ENCODE peak calls at places on chromosomes 16 and 17, in six cellular contexts. O is thoracic aorta, N is SK-N-SH, A is endothelial cell of umbilical vein, L is fibroblast of lung, C is cardiac muscle cell. F is an unnamed sample.
A peak's percentile ranks its signal among the peaks of the same experiment; 100 is the strongest.

GRCh38 chr16:87705780-87706277 is 60.0 kb downstream of the KLHDC4 start:
- DNase-seq in A (no peak), L (no peak), C (no peak), N (no peak), O (no peak), F (no peak)

GRCh38 chr17:49783051-49783715 is 5.3 kb upstream of the KAT7 start:
- DNase-seq in N (no peak), A (no peak), O (no peak), C (no peak), L (no peak), F (peak; percentile 32)

GRCh38 chr17:27379863-27380533 is 76.2 kb upstream of the KSR1 start:
- DNase-seq in C (peak; percentile 78), L (peak; percentile 38), A (peak; percentile 73), O (no peak), N (peak; percentile 80), F (peak; percentile 55)

GRCh38 chr17:37842401-37842800 is 81.8 kb upstream of the TBC1D3K start:
- DNase-seq in O (no peak), L (no peak), A (no peak), C (no peak), N (no peak), F (no peak)

GRCh38 chr17:46056800-46057304 is 57.8 kb downstream of the STH start:
- DNase-seq in N (no peak), A (peak; percentile 84), L (peak; percentile 77), C (peak; percentile 81), O (no peak), F (peak; percentile 72)

GRCh38 chr17:32491371-32492280 is 4.8 kb downstream of the CDK5R1 start:
- DNase-seq in O (no peak), N (peak; percentile 47), L (no peak), C (no peak), A (no peak), F (no peak)

GRCh38 chr17:11140028-11140427 is 101.0 kb upstream of the SHISA6 start:
- DNase-seq in L (no peak), O (no peak), C (no peak), A (no peak), N (no peak), F (no peak)

GRCh38 chr17:72034000-72034399 is 86.8 kb upstream of the SOX9 start:
- DNase-seq in C (no peak), A (no peak), O (no peak), N (no peak), L (no peak), F (no peak)

GRCh38 chr17:78935419-78936323 is 10.5 kb upstream of the TIMP2 start:
- DNase-seq in N (peak; percentile 97), C (peak; percentile 98), O (peak; percentile 61), A (peak; percentile 59), L (peak; percentile 99), F (peak; percentile 99)

GRCh38 chr17:58513391-58513912 is 986 bp downstream of the MTMR4 start:
- DNase-seq in L (no peak), C (no peak), O (no peak), N (peak; percentile 69), A (no peak), F (no peak)

GRCh38 chr16:77897038-77897437 is 108.7 kb downstream of the VAT1L start:
- DNase-seq in C (peak; percentile 67), N (peak; percentile 25), A (no peak), O (no peak), L (peak; percentile 92), F (peak; percentile 53)

GRCh38 chr17:74608511-74608910 is 15.0 kb downstream of the CD300E start:
- DNase-seq in N (no peak), A (no peak), C (no peak), O (no peak), L (no peak), F (no peak)

GRCh38 chr17:7405882-7406825 is 1.5 kb upstream of the NLGN2 start:
- DNase-seq in A (no peak), L (no peak), C (no peak), N (no peak), O (no peak), F (no peak)

GRCh38 chr16:87484487-87485331 is 8.1 kb downstream of the ZCCHC14 start:
- DNase-seq in N (no peak), A (peak; percentile 49), O (no peak), L (no peak), C (no peak), F (no peak)

GRCh38 chr16:24873028-24873427 is 27.3 kb downstream of the SLC5A11 start:
- DNase-seq in N (no peak), O (no peak), L (no peak), A (no peak), C (no peak), F (no peak)

GRCh38 chr17:16872836-16873653 is 98.9 kb downstream of the TNFRSF13B start:
- DNase-seq in L (no peak), C (peak; percentile 28), N (peak; percentile 83), A (no peak), O (no peak), F (no peak)

GRCh38 chr17:37779554-37779953 is 34.7 kb upstream of the HNF1B start:
- DNase-seq in N (no peak), L (peak; percentile 62), O (no peak), A (no peak), C (no peak), F (peak; percentile 84)

GRCh38 chr17:75764711-75765421 is at the start of gene GALK1:
- DNase-seq in A (peak; percentile 66), O (no peak), N (peak; percentile 98), C (peak; percentile 74), L (peak; percentile 62), F (peak; percentile 55)

GRCh38 chr16:81237282-81237681 is 1.2 kb upstream of the BCO1 start:
- DNase-seq in A (no peak), O (no peak), L (peak; percentile 9), N (no peak), C (no peak), F (peak; percentile 18)

GRCh38 chr17:77419547-77420475 is 279.0 kb downstream of the SEC14L1 start:
- DNase-seq in A (no peak), O (no peak), C (no peak), N (peak; percentile 84), L (no peak), F (no peak)

GRCh38 chr17:78923660-78924453 is 1.3 kb downstream of the TIMP2 start:
- DNase-seq in O (no peak), L (no peak), C (no peak), A (peak; percentile 14), N (peak; percentile 65), F (no peak)

GRCh38 chr16:80804061-80804450 is 342 bp downstream of the CDYL2 start:
- DNase-seq in N (no peak), O (no peak), L (peak; percentile 67), C (peak; percentile 76), A (peak; percentile 51), F (peak; percentile 52)

GRCh38 chr17:41065829-41066624 is at the start of gene KRTAP2-4:
- DNase-seq in C (peak; percentile 47), A (no peak), O (no peak), N (no peak), L (peak; percentile 30), F (peak; percentile 87)

GRCh38 chr16:28873543-28874201 is 4.6 kb upstream of the ATP2A1 start:
- DNase-seq in N (peak; percentile 84), O (no peak), C (peak; percentile 12), A (no peak), L (no peak), F (no peak)
- TF ChIP-seq CTCF in N (peak; percentile 67), O (peak; percentile 59), C (peak; percentile 70), A (peak; percentile 54), L (peak; percentile 55), F (peak; percentile 67)

GRCh38 chr16:10617662-10618420 is 37.4 kb upstream of the EMP2 start:
- DNase-seq in A (no peak), N (no peak), C (no peak), O (no peak), L (no peak), F (no peak)
- H3K4me3 ChIP-seq in A (no peak overlapping the region), N (no peak overlapping the region), C (no peak overlapping the region), O (no peak overlapping the region), L (no peak overlapping the region), F (no peak overlapping the region)

GRCh38 chr16:15034266-15035162 is 21.4 kb downstream of the NTAN1 start:
- DNase-seq in N (no peak), C (peak; percentile 41), A (peak; percentile 89), O (no peak), L (no peak), F (no peak)
- TF ChIP-seq CTCF in N (no peak), C (no peak), A (peak; percentile 59), O (no peak), L (no peak), F (no peak)

GRCh38 chr16:55671974-55672280 is 16.1 kb downstream of the SLC6A2 start:
- DNase-seq in O (no peak), A (no peak), N (no peak), L (no peak), C (no peak), F (no peak)
- H3K4me3 ChIP-seq in O (no peak overlapping the region), A (no peak overlapping the region), N (no peak overlapping the region), L (no peak overlapping the region), C (no peak overlapping the region), F (no peak overlapping the region)

GRCh38 chr17:70947636-70948565 is 778.6 kb downstream of the KCNJ2 start:
- DNase-seq in A (no peak), C (no peak), N (no peak), L (no peak), O (no peak), F (no peak)

GRCh38 chr17:70947215-70947614 is 777.9 kb downstream of the KCNJ2 start:
- DNase-seq in L (no peak), A (no peak), O (no peak), C (no peak), N (no peak), F (no peak)

DNA sequence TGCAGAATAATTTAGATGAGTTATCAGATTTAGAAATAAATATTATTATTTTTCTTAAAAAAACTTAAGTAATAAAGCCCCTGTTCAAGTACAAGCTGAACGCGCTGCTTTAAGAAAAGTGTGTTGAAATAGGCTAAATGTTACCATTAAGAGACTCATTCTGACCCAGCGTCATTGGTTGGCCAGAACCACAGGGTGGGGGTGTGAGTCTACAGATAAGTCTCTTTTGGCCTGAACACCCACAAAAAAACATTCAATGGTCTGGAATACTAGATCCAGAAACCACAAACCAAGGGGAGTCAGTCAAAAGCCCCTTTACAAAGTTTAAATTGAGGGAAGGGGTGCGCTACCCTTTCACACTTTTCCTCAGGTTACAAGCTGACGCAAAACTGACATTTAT is 776.1 kb downstream of the KCNJ2 start:
- DNase-seq in C (peak; percentile 60), N (no peak), A (no peak), O (no peak), L (no peak), F (no peak)
- TF ChIP-seq CTCF in C (no peak), N (peak; percentile 19), A (no peak), O (no peak), L (no peak), F (no peak)

DNA sequence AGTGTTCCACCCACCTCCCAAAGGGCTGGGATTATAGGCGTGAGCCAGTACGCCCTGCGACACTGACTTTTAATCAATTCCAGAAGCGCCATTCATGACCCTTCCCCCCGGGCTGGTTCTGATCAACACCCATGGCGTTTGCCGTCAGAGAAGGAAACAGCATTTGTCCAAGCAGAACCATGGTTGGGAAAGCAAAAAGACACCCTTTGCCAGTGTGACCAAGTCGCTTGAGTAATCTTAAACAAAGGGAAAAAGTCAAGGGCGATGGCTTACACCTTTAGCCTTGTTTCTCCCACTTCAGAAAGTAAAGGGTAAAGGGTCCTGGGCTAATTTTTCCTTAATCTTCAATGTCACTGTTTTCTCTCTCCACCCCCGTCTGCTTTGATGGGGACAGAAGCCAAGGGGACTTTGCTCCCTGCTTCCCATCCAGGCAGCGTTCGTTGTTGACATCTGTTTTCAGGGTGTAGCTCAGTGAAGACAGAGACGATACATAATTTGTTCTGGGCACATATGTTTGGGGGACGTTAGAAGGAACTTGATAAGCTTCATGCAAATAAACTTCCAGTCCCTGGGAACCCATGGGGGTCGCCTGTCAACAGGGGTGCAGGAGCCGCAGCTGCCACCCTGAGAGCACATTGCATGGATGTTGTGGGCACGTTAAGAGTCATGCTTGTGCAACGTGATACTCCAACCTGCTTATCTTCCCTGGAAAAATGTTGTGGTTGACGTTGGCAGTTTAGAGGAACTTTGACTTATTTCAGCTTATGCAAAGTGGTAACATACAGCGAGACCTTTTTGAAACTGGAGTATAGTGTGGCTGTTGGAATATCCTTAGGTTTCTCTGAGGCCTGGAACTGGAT is 50.6 kb upstream of the TANGO6 start:
- DNase-seq in C (peak; percentile 93), A (no peak), L (peak; percentile 66), N (no peak), O (no peak), F (peak; percentile 80)
- H3K4me3 ChIP-seq in C (no peak overlapping the region), A (no peak overlapping the region), L (no peak overlapping the region), N (no peak overlapping the region), O (no peak overlapping the region), F (no peak overlapping the region)

F was measured in fibroblast of the aortic adventitia.